ENCODE peak calls at places on chromosome 9, in four cellular contexts. L is cardiac fibroblast; F is A673; T is CD8-positive, alpha-beta T cell. Y is an unnamed sample.

GRCh38 chr9:87599901-87600610 is 102.4 kb downstream of the DAPK1 start:
- DNase-seq in L (peak; percentile 88), F (peak; percentile 67), T (no peak), Y (peak; percentile 77)

GRCh38 chr9:79889325-79889724 is 317.6 kb downstream of the TLE4 start:
- DNase-seq in L (no peak), F (no peak), T (no peak), Y (no peak)

GRCh38 chr9:651372-651771 is 190.1 kb upstream of the DMRT1 start:
- DNase-seq in L (no peak), F (no peak), T (no peak), Y (no peak)

GRCh38 chr9:131836607-131837315 is 96.9 kb upstream of the RAPGEF1 start:
- DNase-seq in L (no peak), F (no peak), T (no peak), Y (no peak)

GRCh38 chr9:135559606-135560005 is 1.9 kb upstream of the PAEP start:
- DNase-seq in L (peak; percentile 24), F (no peak), T (no peak), Y (peak; percentile 6)

GRCh38 chr9:33148367-33149019 is 18.6 kb downstream of the B4GALT1 start:
- DNase-seq in L (no peak), F (no peak), T (no peak), Y (no peak)

GRCh38 chr9:75993434-75993833 is 103.0 kb downstream of the PCSK5 start:
- DNase-seq in L (peak; percentile 75), F (no peak), T (no peak), Y (peak; percentile 21)

GRCh38 chr9:859251-859650 is 17.8 kb downstream of the DMRT1 start:
- DNase-seq in L (no peak), F (no peak), T (no peak), Y (no peak)

GRCh38 chr9:81656004-81656403 is 33.3 kb downstream of the TLE1 start:
- DNase-seq in L (peak; percentile 30), F (no peak), T (no peak), Y (no peak)

GRCh38 chr9:116753389-116753788 is 66.3 kb downstream of the TRIM32 start:
- DNase-seq in L (no peak), F (no peak), T (no peak), Y (no peak)

GRCh38 chr9:118170032-118170955 is 466.1 kb downstream of the TLR4 start:
- DNase-seq in L (peak; percentile 51), F (peak; percentile 62), T (no peak), Y (peak; percentile 1)

GRCh38 chr9:73219985-73220626 is 68.4 kb downstream of the ANXA1 start:
- DNase-seq in L (peak; percentile 93), F (peak; percentile 55), T (no peak), Y (peak; percentile 65)

GRCh38 chr9:117030254-117030768 is 343.2 kb downstream of the TRIM32 start:
- DNase-seq in L (no peak), F (no peak), T (no peak), Y (no peak)

GRCh38 chr9:95150903-95151302 is 166.6 kb downstream of the FANCC start:
- DNase-seq in L (no peak), F (no peak), T (no peak), Y (no peak)

GRCh38 chr9:120941046-120941770 is 14.6 kb upstream of the TRAF1 start:
- DNase-seq in L (peak; percentile 76), F (no peak), T (no peak), Y (peak; percentile 43)

GRCh38 chr9:72554221-72554641 is 32.8 kb downstream of the TMC1 start:
- DNase-seq in L (peak; percentile 66), F (no peak), T (no peak), Y (peak; percentile 94)

GRCh38 chr9:91187965-91188344 is 173.8 kb downstream of the AUH start:
- DNase-seq in L (peak; percentile 73), F (no peak), T (no peak), Y (peak; percentile 85)

GRCh38 chr9:86096382-86096781 is 3.0 kb downstream of the GOLM1 start:
- DNase-seq in L (peak; percentile 61), F (no peak), T (no peak), Y (peak; percentile 58)

GRCh38 chr9:14098102-14098501 is 215.8 kb downstream of the NFIB start:
- DNase-seq in L (peak; percentile 55), F (no peak), T (no peak), Y (peak; percentile 13)

GRCh38 chr9:28264368-28264767 is 691.1 kb upstream of the C9orf72 start:
- DNase-seq in L (peak; percentile 0), F (no peak), T (no peak), Y (peak; percentile 62)

GRCh38 chr9:84759300-84759750 is 89.8 kb downstream of the NTRK2 start:
- DNase-seq in L (no peak), F (no peak), T (no peak), Y (no peak)

GRCh38 chr9:132094314-132094791 is 14.7 kb upstream of the MED27 start:
- DNase-seq in L (peak; percentile 73), F (no peak), T (no peak), Y (peak; percentile 80)

GRCh38 chr9:117191504-117192375 is 223.1 kb downstream of the ASTN2 start:
- DNase-seq in L (no peak), F (no peak), T (no peak), Y (no peak)

GRCh38 chr9:14155237-14155636 is 158.7 kb downstream of the NFIB start:
- DNase-seq in L (no peak), F (no peak), T (no peak), Y (no peak)

GRCh38 chr9:115411993-115412452 is 294.1 kb upstream of the TNC start:
- DNase-seq in L (no peak), F (peak; percentile 75), T (no peak), Y (peak; percentile 61)

GRCh38 chr9:883011-883410 is 41.5 kb downstream of the DMRT1 start:
- DNase-seq in L (no peak), F (no peak), T (no peak), Y (no peak)

GRCh38 chr9:88954073-88954472 is 37.2 kb upstream of the S1PR3 start:
- DNase-seq in L (peak; percentile 40), F (peak; percentile 50), T (no peak), Y (peak; percentile 50)

GRCh38 chr9:137422668-137423000 is 328 bp downstream of the EXD3 start:
- DNase-seq in L (peak; percentile 22), F (peak; percentile 42), T (no peak), Y (peak; percentile 69)

GRCh38 chr9:128558431-128559310 is 6.3 kb downstream of the SPTAN1 start:
- DNase-seq in L (peak; percentile 94), F (peak; percentile 96), T (peak; percentile 73), Y (peak; percentile 84)

GRCh38 chr9:128555180-128555721 is 2.9 kb downstream of the SPTAN1 start:
- DNase-seq in L (peak; percentile 79), F (peak; percentile 48), T (no peak), Y (peak; percentile 66)

GRCh38 chr9:128554155-128554862 is 1.9 kb downstream of the SPTAN1 start:
- DNase-seq in L (peak; percentile 93), F (peak; percentile 78), T (no peak), Y (peak; percentile 93)

GRCh38 chr9:128556276-128556675 is 3.9 kb downstream of the SPTAN1 start:
- DNase-seq in L (no peak), F (no peak), T (no peak), Y (no peak)

GRCh38 chr9:128556915-128557634 is 4.7 kb downstream of the SPTAN1 start:
- DNase-seq in L (no peak), F (no peak), T (no peak), Y (no peak)
- H3K4me3 ChIP-seq in L (no peak overlapping the region), F (no peak overlapping the region), T (no peak overlapping the region), Y (no peak overlapping the region)

GRCh38 chr9:2281803-2282185 is 266.6 kb downstream of the SMARCA2 start:
- DNase-seq in L (no peak), F (no peak), T (no peak), Y (no peak)
- H3K4me3 ChIP-seq in L (no peak overlapping the region), F (no peak overlapping the region), T (no peak overlapping the region), Y (no peak overlapping the region)

GRCh38 chr9:98185611-98186171 is 6.7 kb downstream of the CORO2A start:
- DNase-seq in L (peak; percentile 28), F (no peak), T (no peak), Y (no peak)

GRCh38 chr9:98185021-98185567 is 7.3 kb downstream of the CORO2A start:
- DNase-seq in L (peak; percentile 8), F (no peak), T (no peak), Y (no peak)

GRCh38 chr9:98182889-98183599 is 9.4 kb downstream of the CORO2A start:
- DNase-seq in L (no peak), F (no peak), T (no peak), Y (no peak)

GRCh38 chr9:98186236-98186635 is 6.2 kb downstream of the CORO2A start:
- DNase-seq in L (no peak), F (no peak), T (no peak), Y (no peak)

GRCh38 chr9:98184326-98184725 is 8.1 kb downstream of the CORO2A start:
- DNase-seq in L (no peak), F (no peak), T (no peak), Y (no peak)
- H3K4me3 ChIP-seq in L (no peak overlapping the region), F (no peak overlapping the region), T (no peak overlapping the region), Y (no peak overlapping the region)

GRCh38 chr9:110076894-110077725 is 130.8 kb downstream of the C9orf152 start:
- DNase-seq in L (peak; percentile 84), F (no peak), T (no peak), Y (peak; percentile 76)
- H3K4me3 ChIP-seq in L (no peak overlapping the region), F (no peak overlapping the region), T (no peak overlapping the region), Y (no peak overlapping the region)